ENCODE peak calls at places on chromosomes 3 and 15, in ten cellular contexts. One of them, this sample, is unnamed.

GRCh38 chr3:100602506-100603444 is 6.6 kb upstream of the ADGRG7 start:
- DNase-seq in IMR-90: peak; percentile 54
- DNase-seq in mesothelial cell of epicardium: no peak
- DNase-seq in hepatocyte: peak; percentile 63
- DNase-seq in OCI-LY7: no peak
- DNase-seq in brain microvascular endothelial cell: peak; percentile 43
- DNase-seq in dorsolateral prefrontal cortex: no peak
- DNase-seq in adrenal gland: no peak
- DNase-seq in CD8-positive, alpha-beta T cell: no peak
- DNase-seq in epithelial cell of esophagus: peak; percentile 84
- DNase-seq in this sample: peak; percentile 58

GRCh38 chr3:179451335-179452165 is at the start of gene GNB4:
- DNase-seq in IMR-90: peak; percentile 82
- DNase-seq in mesothelial cell of epicardium: peak; percentile 76
- DNase-seq in hepatocyte: peak; percentile 91
- DNase-seq in OCI-LY7: peak; percentile 64
- DNase-seq in brain microvascular endothelial cell: peak; percentile 78
- DNase-seq in dorsolateral prefrontal cortex: no peak
- DNase-seq in adrenal gland: peak; percentile 82
- DNase-seq in CD8-positive, alpha-beta T cell: peak; percentile 7
- DNase-seq in epithelial cell of esophagus: peak; percentile 88
- DNase-seq in this sample: peak; percentile 76

GRCh38 chr15:84778194-84778593 is 29.8 kb downstream of the ZNF592 start:
- DNase-seq in IMR-90: no peak
- DNase-seq in mesothelial cell of epicardium: no peak
- DNase-seq in hepatocyte: no peak
- DNase-seq in OCI-LY7: no peak
- DNase-seq in brain microvascular endothelial cell: no peak
- DNase-seq in dorsolateral prefrontal cortex: no peak
- DNase-seq in adrenal gland: peak; percentile 34
- DNase-seq in CD8-positive, alpha-beta T cell: no peak
- DNase-seq in epithelial cell of esophagus: no peak
- DNase-seq in this sample: no peak

GRCh38 chr3:61464785-61465184 is 96.6 kb upstream of the PTPRG start:
- DNase-seq in IMR-90: no peak
- DNase-seq in mesothelial cell of epicardium: no peak
- DNase-seq in hepatocyte: no peak
- DNase-seq in OCI-LY7: no peak
- DNase-seq in brain microvascular endothelial cell: peak; percentile 47
- DNase-seq in dorsolateral prefrontal cortex: no peak
- DNase-seq in adrenal gland: no peak
- DNase-seq in CD8-positive, alpha-beta T cell: no peak
- DNase-seq in epithelial cell of esophagus: no peak
- DNase-seq in this sample: no peak

GRCh38 chr3:105957722-105958121 is 88.9 kb upstream of the CBLB start:
- DNase-seq in IMR-90: peak; percentile 85
- DNase-seq in mesothelial cell of epicardium: no peak
- DNase-seq in hepatocyte: no peak
- DNase-seq in OCI-LY7: no peak
- DNase-seq in brain microvascular endothelial cell: peak; percentile 67
- DNase-seq in dorsolateral prefrontal cortex: no peak
- DNase-seq in adrenal gland: no peak
- DNase-seq in CD8-positive, alpha-beta T cell: no peak
- DNase-seq in epithelial cell of esophagus: peak; percentile 88
- DNase-seq in this sample: no peak

GRCh38 chr3:170734737-170735070 is 135.3 kb downstream of the RPL22L1 start:
- DNase-seq in IMR-90: no peak
- DNase-seq in mesothelial cell of epicardium: no peak
- DNase-seq in hepatocyte: no peak
- DNase-seq in OCI-LY7: no peak
- DNase-seq in brain microvascular endothelial cell: no peak
- DNase-seq in dorsolateral prefrontal cortex: no peak
- DNase-seq in adrenal gland: no peak
- DNase-seq in CD8-positive, alpha-beta T cell: no peak
- DNase-seq in epithelial cell of esophagus: no peak
- DNase-seq in this sample: no peak

GRCh38 chr15:92819312-92820232 is 80.6 kb upstream of the CHD2 start:
- DNase-seq in IMR-90: no peak
- DNase-seq in mesothelial cell of epicardium: no peak
- DNase-seq in hepatocyte: no peak
- DNase-seq in OCI-LY7: no peak
- DNase-seq in brain microvascular endothelial cell: no peak
- DNase-seq in dorsolateral prefrontal cortex: no peak
- DNase-seq in adrenal gland: no peak
- DNase-seq in CD8-positive, alpha-beta T cell: no peak
- DNase-seq in epithelial cell of esophagus: peak; percentile 40
- DNase-seq in this sample: no peak

GRCh38 chr3:76723366-76723765 is 316.5 kb upstream of the ROBO2 start:
- DNase-seq in IMR-90: no peak
- DNase-seq in mesothelial cell of epicardium: no peak
- DNase-seq in hepatocyte: no peak
- DNase-seq in OCI-LY7: no peak
- DNase-seq in brain microvascular endothelial cell: no peak
- DNase-seq in dorsolateral prefrontal cortex: no peak
- DNase-seq in adrenal gland: no peak
- DNase-seq in CD8-positive, alpha-beta T cell: no peak
- DNase-seq in epithelial cell of esophagus: no peak
- DNase-seq in this sample: no peak

DNA sequence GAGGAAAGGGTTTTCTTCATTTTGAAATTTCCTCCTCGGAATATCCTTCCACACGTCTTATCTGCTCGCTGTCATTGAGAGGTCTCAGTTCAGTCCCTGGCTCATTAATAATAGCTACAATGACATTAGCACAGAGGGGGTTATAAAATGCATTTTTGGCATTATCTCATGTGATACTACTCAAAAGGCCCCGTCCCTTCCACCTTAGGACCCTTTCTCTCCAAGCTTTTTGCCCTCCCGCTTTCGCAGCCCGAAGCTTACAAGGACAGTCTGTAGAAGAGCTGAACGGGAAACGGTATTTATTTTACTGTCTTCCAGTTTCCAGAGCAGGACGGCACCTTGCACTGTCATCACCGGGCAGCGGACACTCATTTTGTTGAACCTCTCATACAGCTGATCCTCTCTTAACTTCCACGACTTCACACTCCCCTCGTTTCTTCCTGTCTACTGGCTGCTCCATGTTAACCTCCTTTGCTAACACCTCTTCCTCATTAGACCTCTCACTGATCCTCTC is 5.6 kb upstream of the PLEKHO2 start:
- DNase-seq in IMR-90: no peak
- DNase-seq in mesothelial cell of epicardium: no peak
- DNase-seq in hepatocyte: no peak
- DNase-seq in OCI-LY7: no peak
- DNase-seq in brain microvascular endothelial cell: no peak
- DNase-seq in dorsolateral prefrontal cortex: no peak
- DNase-seq in adrenal gland: peak; percentile 78
- DNase-seq in CD8-positive, alpha-beta T cell: no peak
- DNase-seq in epithelial cell of esophagus: no peak
- DNase-seq in this sample: no peak
- TF ChIP-seq CTCF in IMR-90: no peak
- TF ChIP-seq CTCF in mesothelial cell of epicardium: no peak
- TF ChIP-seq CTCF in hepatocyte: no peak
- TF ChIP-seq CTCF in OCI-LY7: no peak
- TF ChIP-seq CTCF in brain microvascular endothelial cell: no peak
- TF ChIP-seq CTCF in dorsolateral prefrontal cortex: no peak
- TF ChIP-seq CTCF in adrenal gland: no peak
- TF ChIP-seq CTCF in CD8-positive, alpha-beta T cell: no peak
- TF ChIP-seq CTCF in epithelial cell of esophagus: no peak
- TF ChIP-seq CTCF in this sample: peak; percentile 19

GRCh38 chr15:69576035-69576526 is 123.5 kb downstream of the RPLP1 start:
- DNase-seq in IMR-90: no peak
- DNase-seq in mesothelial cell of epicardium: no peak
- DNase-seq in hepatocyte: peak; percentile 45
- DNase-seq in OCI-LY7: peak; percentile 43
- DNase-seq in brain microvascular endothelial cell: no peak
- DNase-seq in dorsolateral prefrontal cortex: peak; percentile 60
- DNase-seq in adrenal gland: peak; percentile 75
- DNase-seq in CD8-positive, alpha-beta T cell: peak; percentile 62
- DNase-seq in epithelial cell of esophagus: peak; percentile 47
- DNase-seq in this sample: peak; percentile 45

GRCh38 chr15:69577397-69577796 is 124.8 kb downstream of the RPLP1 start:
- DNase-seq in IMR-90: no peak
- DNase-seq in mesothelial cell of epicardium: no peak
- DNase-seq in hepatocyte: no peak
- DNase-seq in OCI-LY7: no peak
- DNase-seq in brain microvascular endothelial cell: no peak
- DNase-seq in dorsolateral prefrontal cortex: no peak
- DNase-seq in adrenal gland: no peak
- DNase-seq in CD8-positive, alpha-beta T cell: no peak
- DNase-seq in epithelial cell of esophagus: no peak
- DNase-seq in this sample: no peak

GRCh38 chr15:69578252-69578651 is 125.6 kb downstream of the RPLP1 start:
- DNase-seq in IMR-90: no peak
- DNase-seq in mesothelial cell of epicardium: no peak
- DNase-seq in hepatocyte: no peak
- DNase-seq in OCI-LY7: no peak
- DNase-seq in brain microvascular endothelial cell: no peak
- DNase-seq in dorsolateral prefrontal cortex: no peak
- DNase-seq in adrenal gland: no peak
- DNase-seq in CD8-positive, alpha-beta T cell: no peak
- DNase-seq in epithelial cell of esophagus: no peak
- DNase-seq in this sample: no peak

GRCh38 chr15:69575387-69575786 is 122.8 kb downstream of the RPLP1 start:
- DNase-seq in IMR-90: no peak
- DNase-seq in mesothelial cell of epicardium: no peak
- DNase-seq in hepatocyte: no peak
- DNase-seq in OCI-LY7: no peak
- DNase-seq in brain microvascular endothelial cell: no peak
- DNase-seq in dorsolateral prefrontal cortex: no peak
- DNase-seq in adrenal gland: no peak
- DNase-seq in CD8-positive, alpha-beta T cell: no peak
- DNase-seq in epithelial cell of esophagus: no peak
- DNase-seq in this sample: no peak

DNA sequence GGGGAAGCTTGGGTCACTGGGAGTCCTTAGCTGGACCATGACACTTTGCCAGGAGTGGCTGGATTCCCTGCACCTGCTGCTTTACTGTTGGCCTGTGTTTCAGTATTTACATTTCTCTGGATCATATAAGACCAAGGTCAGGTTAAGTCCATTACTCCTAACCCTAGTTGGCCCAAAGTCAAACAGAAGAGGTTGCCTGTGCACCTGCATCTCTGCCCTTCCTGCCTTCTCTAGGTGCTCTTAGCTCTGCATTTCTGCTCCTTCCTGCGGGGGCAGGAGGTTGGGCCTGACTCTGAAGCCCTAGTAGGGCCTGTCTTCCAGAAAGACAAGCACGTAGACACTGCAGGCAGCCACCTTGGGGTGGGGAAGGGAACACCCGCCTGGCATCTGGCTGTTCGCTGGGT is 124.3 kb downstream of the RPLP1 start:
- DNase-seq in IMR-90: no peak
- DNase-seq in mesothelial cell of epicardium: no peak
- DNase-seq in hepatocyte: no peak
- DNase-seq in OCI-LY7: peak; percentile 7
- DNase-seq in brain microvascular endothelial cell: no peak
- DNase-seq in dorsolateral prefrontal cortex: no peak
- DNase-seq in adrenal gland: no peak
- DNase-seq in CD8-positive, alpha-beta T cell: no peak
- DNase-seq in epithelial cell of esophagus: no peak
- DNase-seq in this sample: no peak
- TF ChIP-seq CTCF in IMR-90: no peak
- TF ChIP-seq CTCF in mesothelial cell of epicardium: no peak
- TF ChIP-seq CTCF in hepatocyte: no peak
- TF ChIP-seq CTCF in OCI-LY7: no peak
- TF ChIP-seq CTCF in brain microvascular endothelial cell: no peak
- TF ChIP-seq CTCF in dorsolateral prefrontal cortex: no peak
- TF ChIP-seq CTCF in adrenal gland: no peak
- TF ChIP-seq CTCF in CD8-positive, alpha-beta T cell: no peak
- TF ChIP-seq CTCF in epithelial cell of esophagus: no peak
- TF ChIP-seq CTCF in this sample: no peak

DNA sequence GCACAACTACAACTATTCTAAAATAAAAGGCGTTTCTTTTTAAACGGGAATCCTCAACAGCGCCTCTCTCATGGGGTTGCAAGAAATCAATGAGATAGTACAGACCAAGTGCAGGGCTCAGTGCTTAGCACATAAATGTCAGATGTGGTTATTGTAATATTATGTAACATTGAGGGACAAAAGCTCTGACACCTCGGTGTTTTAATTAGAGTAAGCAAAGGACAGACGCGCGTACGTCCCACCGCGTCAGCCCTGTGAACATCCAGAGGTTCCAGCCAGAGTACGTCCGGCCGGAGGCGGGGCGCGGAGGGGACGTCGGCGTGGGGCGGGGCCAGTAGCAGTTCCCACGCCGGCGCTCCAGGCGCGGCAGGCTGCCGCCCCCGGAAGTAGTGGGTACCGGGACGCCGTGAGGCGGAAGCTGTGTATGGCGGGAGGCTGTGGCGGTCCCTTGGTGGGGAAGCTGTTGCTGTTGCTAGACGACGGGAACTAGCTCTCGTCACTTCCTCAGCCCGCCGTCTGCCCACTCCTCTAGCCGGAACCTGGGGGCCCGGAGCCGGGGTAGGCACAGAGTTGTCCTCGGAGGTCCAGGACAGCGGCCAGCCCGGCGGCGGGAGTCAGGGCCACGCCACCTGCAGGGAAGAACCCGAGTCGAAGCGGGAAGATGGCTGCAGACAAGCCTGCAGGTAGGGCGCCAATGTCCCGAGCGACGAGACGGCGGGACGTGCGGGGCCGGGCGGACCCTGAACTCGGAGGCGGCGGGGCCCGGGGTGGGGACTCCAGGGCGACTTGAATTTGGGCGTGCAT is at the start of gene CNOT10:
- DNase-seq in IMR-90: peak; percentile 89
- DNase-seq in mesothelial cell of epicardium: peak; percentile 88
- DNase-seq in hepatocyte: peak; percentile 98
- DNase-seq in OCI-LY7: peak; percentile 98
- DNase-seq in brain microvascular endothelial cell: peak; percentile 92
- DNase-seq in dorsolateral prefrontal cortex: peak; percentile 95
- DNase-seq in adrenal gland: peak; percentile 97
- DNase-seq in CD8-positive, alpha-beta T cell: peak; percentile 95
- DNase-seq in epithelial cell of esophagus: peak; percentile 96
- DNase-seq in this sample: peak; percentile 96
- TF ChIP-seq CTCF in IMR-90: no peak
- TF ChIP-seq CTCF in mesothelial cell of epicardium: no peak
- TF ChIP-seq CTCF in hepatocyte: peak; percentile 27
- TF ChIP-seq CTCF in OCI-LY7: peak; percentile 25
- TF ChIP-seq CTCF in brain microvascular endothelial cell: peak; percentile 26
- TF ChIP-seq CTCF in dorsolateral prefrontal cortex: peak; percentile 17
- TF ChIP-seq CTCF in adrenal gland: peak; percentile 26
- TF ChIP-seq CTCF in CD8-positive, alpha-beta T cell: peak; percentile 27
- TF ChIP-seq CTCF in epithelial cell of esophagus: peak; percentile 10
- TF ChIP-seq CTCF in this sample: no peak

GRCh38 chr3:164677317-164677716 is 401.0 kb downstream of the SI start:
- DNase-seq in IMR-90: no peak
- DNase-seq in mesothelial cell of epicardium: no peak
- DNase-seq in hepatocyte: no peak
- DNase-seq in OCI-LY7: no peak
- DNase-seq in brain microvascular endothelial cell: no peak
- DNase-seq in dorsolateral prefrontal cortex: no peak
- DNase-seq in adrenal gland: no peak
- DNase-seq in CD8-positive, alpha-beta T cell: no peak
- DNase-seq in epithelial cell of esophagus: no peak
- DNase-seq in this sample: no peak

GRCh38 chr3:164679245-164679644 is 399.1 kb downstream of the SI start:
- DNase-seq in IMR-90: no peak
- DNase-seq in mesothelial cell of epicardium: no peak
- DNase-seq in hepatocyte: peak; percentile 3
- DNase-seq in OCI-LY7: no peak
- DNase-seq in brain microvascular endothelial cell: no peak
- DNase-seq in dorsolateral prefrontal cortex: no peak
- DNase-seq in adrenal gland: no peak
- DNase-seq in CD8-positive, alpha-beta T cell: no peak
- DNase-seq in epithelial cell of esophagus: no peak
- DNase-seq in this sample: no peak

GRCh38 chr3:164673738-164674137 is 404.6 kb downstream of the SI start:
- DNase-seq in IMR-90: no peak
- DNase-seq in mesothelial cell of epicardium: no peak
- DNase-seq in hepatocyte: no peak
- DNase-seq in OCI-LY7: no peak
- DNase-seq in brain microvascular endothelial cell: no peak
- DNase-seq in dorsolateral prefrontal cortex: no peak
- DNase-seq in adrenal gland: no peak
- DNase-seq in CD8-positive, alpha-beta T cell: no peak
- DNase-seq in epithelial cell of esophagus: no peak
- DNase-seq in this sample: no peak
- TF ChIP-seq CTCF in IMR-90: no peak
- TF ChIP-seq CTCF in mesothelial cell of epicardium: peak; percentile 27
- TF ChIP-seq CTCF in hepatocyte: no peak
- TF ChIP-seq CTCF in OCI-LY7: peak; percentile 23
- TF ChIP-seq CTCF in brain microvascular endothelial cell: no peak
- TF ChIP-seq CTCF in dorsolateral prefrontal cortex: no peak
- TF ChIP-seq CTCF in adrenal gland: no peak
- TF ChIP-seq CTCF in CD8-positive, alpha-beta T cell: no peak
- TF ChIP-seq CTCF in epithelial cell of esophagus: peak; percentile 12
- TF ChIP-seq CTCF in this sample: no peak

This sample was measured in GM13976.